ENCODE peak calls at places on chromosomes 16 and 17, in five cellular contexts. W is right lobe of liver, M is A549, P is vagina, K is tibial nerve. L is an unnamed sample.

GRCh38 chr17:33949100-33949499 is 306.0 kb upstream of the CCL2 start:
- DNase-seq in W (no peak), M (no peak), P (no peak), K (no peak), L (no peak)

GRCh38 chr16:9308300-9309209 is 217.1 kb downstream of the HAPSTR1 start:
- DNase-seq in W (peak; percentile 83), M (no peak), P (no peak), K (no peak), L (no peak)

GRCh38 chr17:50211249-50212120 is 10.1 kb upstream of the COL1A1 start:
- DNase-seq in W (no peak), M (no peak), P (no peak), K (peak; percentile 12), L (no peak)

GRCh38 chr17:40347319-40348135 is 17.0 kb downstream of the GJD3 start:
- DNase-seq in W (peak; percentile 70), M (no peak), P (no peak), K (no peak), L (no peak)

GRCh38 chr17:8005357-8005756 is 2.9 kb downstream of the GUCY2D start:
- DNase-seq in W (no peak), M (no peak), P (no peak), K (no peak), L (no peak)

GRCh38 chr16:3738128-3738527 is 20.8 kb upstream of the TRAP1 start:
- DNase-seq in W (no peak), M (no peak), P (no peak), K (no peak), L (no peak)

GRCh38 chr17:9179602-9180001 is 158.3 kb downstream of the NTN1 start:
- DNase-seq in W (no peak), M (no peak), P (no peak), K (no peak), L (no peak)

GRCh38 chr16:28084209-28084608 is 20.7 kb upstream of the GSG1L start:
- DNase-seq in W (no peak), M (no peak), P (no peak), K (no peak), L (no peak)

GRCh38 chr17:33977729-33978514 is 277.2 kb upstream of the CCL2 start:
- DNase-seq in W (no peak), M (no peak), P (peak; percentile 82), K (no peak), L (no peak)

GRCh38 chr16:9176547-9177418 is 85.3 kb downstream of the HAPSTR1 start:
- DNase-seq in W (no peak), M (no peak), P (no peak), K (no peak), L (no peak)

GRCh38 chr17:21302711-21303425 is 18.4 kb downstream of the MAP2K3 start:
- DNase-seq in W (no peak), M (no peak), P (no peak), K (no peak), L (peak; percentile 68)

GRCh38 chr17:51000835-51001638 is 119.6 kb downstream of the SPAG9 start:
- DNase-seq in W (no peak), M (peak; percentile 62), P (no peak), K (no peak), L (no peak)

GRCh38 chr17:6752068-6752909 is 3.6 kb upstream of the XAF1 start:
- DNase-seq in W (peak; percentile 72), M (no peak), P (no peak), K (no peak), L (peak; percentile 43)

GRCh38 chr16:20020083-20020482 is 53.6 kb downstream of the GPR139 start:
- DNase-seq in W (no peak), M (no peak), P (no peak), K (no peak), L (no peak)

GRCh38 chr17:80592243-80592642 is 47.6 kb downstream of the RPTOR start:
- DNase-seq in W (no peak), M (no peak), P (no peak), K (no peak), L (no peak)

DNA sequence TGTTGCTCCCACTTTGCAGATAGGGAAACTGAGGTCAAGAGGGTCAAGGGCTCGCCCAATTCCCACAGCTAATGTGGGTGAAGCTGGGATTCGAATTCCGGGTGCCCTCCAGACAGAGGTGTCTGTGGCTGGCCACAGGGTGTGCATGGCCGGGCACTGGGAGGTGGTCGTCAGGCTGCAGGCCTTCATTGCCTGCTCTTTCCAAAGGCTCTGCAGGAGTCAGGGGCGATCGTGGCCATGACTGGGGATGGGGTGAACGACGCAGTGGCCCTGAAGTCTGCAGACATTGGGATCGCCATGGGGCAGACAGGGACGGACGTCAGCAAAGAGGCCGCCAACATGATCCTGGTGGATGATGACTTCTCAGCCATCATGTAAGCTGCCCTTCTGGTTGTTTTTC is 49.8 kb downstream of the MEAK7 start:
- DNase-seq in W (peak; percentile 23), M (no peak), P (no peak), K (no peak), L (no peak)
- TF ChIP-seq POLR2A in W (no peak), M (no peak), P (no peak), K (no peak), L (no peak)

GRCh38 chr17:82269138-82269881 is 4.2 kb downstream of the CSNK1D start:
- DNase-seq in W (no peak), M (no peak), P (no peak), K (no peak), L (peak; percentile 31)
- H3K4me1 ChIP-seq in W (peaks cover 8% of the 10 kb centered on the region), M (peaks cover 74% of the 10 kb centered on the region), P (peaks cover 75% of the 10 kb centered on the region), K (peaks cover 69% of the 10 kb centered on the region), L (peaks cover 76% of the 10 kb centered on the region)

DNA sequence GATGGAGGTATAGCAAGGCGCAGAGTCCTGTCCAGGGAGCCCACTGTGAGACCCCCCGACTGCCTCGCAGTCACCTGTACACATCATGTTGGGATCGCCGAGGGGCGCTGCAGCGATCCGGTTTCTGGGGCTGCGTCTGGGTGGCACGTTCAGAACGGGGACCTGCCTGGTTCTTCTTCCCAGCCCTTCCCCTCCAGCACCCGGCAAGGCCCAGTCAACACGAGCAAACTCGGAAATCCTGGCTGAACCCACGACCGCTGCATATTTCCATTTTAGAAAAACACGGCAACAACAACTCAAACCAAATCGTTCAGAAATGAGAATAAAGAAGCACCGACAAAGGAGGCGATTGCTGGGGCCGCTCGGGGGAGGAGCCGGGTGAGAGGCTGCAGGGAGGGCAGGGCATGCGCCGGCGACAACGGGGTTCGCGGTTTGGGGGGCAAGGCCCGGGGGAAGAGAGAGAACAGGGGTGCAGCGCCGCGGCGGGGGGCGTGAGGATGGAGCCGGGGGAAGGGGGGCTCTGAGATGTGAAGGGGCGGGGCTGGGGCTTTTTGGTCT is 597 bp downstream of the HSDL1 start:
- DNase-seq in W (peak; percentile 49), M (peak; percentile 31), P (no peak), K (no peak), L (peak; percentile 45)
- TF ChIP-seq CTCF in W (no peak), M (no peak), P (no peak), K (peak; percentile 8), L (no peak)

GRCh38 chr17:42632949-42633444 is 23.5 kb downstream of the TUBG1 start:
- DNase-seq in W (no peak), M (no peak), P (no peak), K (no peak), L (no peak)
- TF ChIP-seq POLR2A in W (no peak), M (no peak), P (no peak), K (no peak), L (no peak)

GRCh38 chr17:77164483-77165030 is 23.8 kb downstream of the SEC14L1 start:
- DNase-seq in W (no peak), M (no peak), P (no peak), K (no peak), L (no peak)
- H3K4me1 ChIP-seq in W (no peaks in the 10 kb centered on the region), M (peaks cover 20% of the 10 kb centered on the region), P (peaks cover 34% of the 10 kb centered on the region), K (peaks cover 40% of the 10 kb centered on the region), L (peaks cover 44% of the 10 kb centered on the region)

GRCh38 chr17:66629762-66630161 is 205.2 kb upstream of the CACNG5 start:
- DNase-seq in W (no peak), M (no peak), P (no peak), K (no peak), L (no peak)

GRCh38 chr17:66627985-66628384 is 206.9 kb upstream of the CACNG5 start:
- DNase-seq in W (no peak), M (no peak), P (no peak), K (no peak), L (no peak)

GRCh38 chr17:66630379-66630778 is 204.5 kb upstream of the CACNG5 start:
- DNase-seq in W (no peak), M (no peak), P (no peak), K (no peak), L (no peak)

GRCh38 chr17:66620528-66620927 is 214.4 kb upstream of the CACNG5 start:
- DNase-seq in W (no peak), M (no peak), P (no peak), K (no peak), L (no peak)

DNA sequence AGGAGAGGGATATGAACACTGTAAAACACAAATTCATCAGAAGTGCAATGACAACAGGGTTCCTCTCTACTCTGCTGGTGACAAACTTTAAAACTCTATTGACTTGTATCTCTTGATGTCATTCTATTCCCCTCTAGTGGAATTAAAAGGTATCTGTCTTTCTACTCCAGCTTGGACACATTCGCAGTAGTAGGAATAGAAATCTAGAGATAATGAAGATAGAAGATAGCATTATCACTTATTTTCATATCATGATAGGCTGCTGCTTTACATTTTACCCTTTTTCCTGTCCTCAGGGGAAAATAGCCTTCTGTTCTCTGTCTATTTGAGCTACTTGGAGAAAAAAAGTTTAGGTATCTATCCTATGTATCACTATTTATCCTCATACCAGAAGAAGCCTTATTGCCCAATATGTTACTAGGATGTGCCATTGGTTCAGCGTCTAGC is 209.6 kb upstream of the CACNG5 start:
- DNase-seq in W (no peak), M (peak; percentile 85), P (no peak), K (no peak), L (no peak)
- TF ChIP-seq CTCF in W (peak; percentile 49), M (peak; percentile 91), P (peak; percentile 39), K (peak; percentile 7), L (peak; percentile 40)

GRCh38 chr17:4751925-4752324 is 12.2 kb upstream of the CXCL16 start:
- DNase-seq in W (no peak), M (no peak), P (no peak), K (no peak), L (no peak)
- TF ChIP-seq POLR2A in W (no peak), M (no peak), P (no peak), K (no peak), L (no peak)

DNA sequence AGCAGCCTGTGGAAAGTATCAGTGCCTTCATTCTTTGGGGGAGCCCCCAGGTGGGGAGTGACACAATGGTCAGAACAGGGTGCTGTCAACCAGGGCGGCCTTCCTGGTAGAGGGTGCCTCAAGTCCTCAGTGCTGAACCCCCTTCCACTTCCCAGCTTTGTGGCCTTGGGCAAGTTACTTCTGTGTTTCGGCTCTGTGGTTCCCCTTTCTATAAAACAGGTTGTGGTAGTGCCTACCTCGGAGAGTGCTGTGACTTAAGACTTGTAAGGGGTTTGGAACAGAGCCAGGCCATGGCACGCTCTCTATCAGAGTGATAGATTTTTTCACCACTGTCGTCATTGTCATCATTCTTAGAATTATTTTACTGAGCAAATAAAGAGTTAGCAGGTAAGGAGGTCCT is 141.1 kb downstream of the CCDC182 start:
- DNase-seq in W (no peak), M (no peak), P (no peak), K (no peak), L (no peak)
- H3K4me1 ChIP-seq in W (no peaks in the 10 kb centered on the region), M (peaks cover 20% of the 10 kb centered on the region), P (peaks cover 37% of the 10 kb centered on the region), K (peaks cover 35% of the 10 kb centered on the region), L (peaks cover 14% of the 10 kb centered on the region)

L was measured in heart left ventricle.